ENCODE peak calls at places on chromosome 19, in eight cellular contexts. N, X, J, M, D, P, Z and S are unnamed samples. For H3K36me3, the result is how much of the 10 kb centered on the place peaks cover.

GRCh38 chr19:3135961-3136683 is at the start of gene GNA15:
- DNase-seq in N (no peak), X (no peak), J (no peak), M (no peak), D (no peak), P (no peak), Z (no peak), S (peak)

GRCh38 chr19:54137913-54138776 is 583 bp downstream of the CNOT3 start:
- DNase-seq in N (no peak), X (no peak), J (no peak), M (no peak), D (no peak), P (no peak), Z (no peak), S (no peak)

GRCh38 chr19:33740811-33741396 is 55.8 kb upstream of the KCTD15 start:
- DNase-seq in N (peak), X (no peak), J (no peak), M (no peak), D (no peak), P (peak), Z (peak), S (no peak)

GRCh38 chr19:10760268-10760944 is 42.5 kb downstream of the DNM2 start:
- DNase-seq in N (no peak), X (no peak), J (peak), M (no peak), D (no peak), P (peak), Z (no peak), S (no peak)

GRCh38 chr19:49801966-49802661 is 11.0 kb downstream of the FUZ start:
- DNase-seq in N (peak), X (peak), J (no peak), M (peak), D (peak), P (peak), Z (peak), S (peak)

GRCh38 chr19:51724543-51724942 is 752 bp upstream of the HAS1 start:
- DNase-seq in N (peak), X (no peak), J (no peak), M (peak), D (no peak), P (no peak), Z (no peak), S (peak)

GRCh38 chr19:3125900-3126524 is 9.8 kb upstream of the GNA15 start:
- DNase-seq in N (peak), X (no peak), J (peak), M (peak), D (no peak), P (peak), Z (peak), S (peak)

GRCh38 chr19:28292822-28293500 is 920.0 kb downstream of the UQCRFS1 start:
- DNase-seq in N (no peak), X (no peak), J (no peak), M (no peak), D (no peak), P (no peak), Z (no peak), S (no peak)

GRCh38 chr19:33462112-33462726 is 59.4 kb downstream of the PEPD start:
- DNase-seq in N (no peak), X (peak), J (no peak), M (no peak), D (no peak), P (no peak), Z (no peak), S (no peak)

GRCh38 chr19:32337176-32337808 is 8.1 kb upstream of the ZNF507 start:
- DNase-seq in N (no peak), X (no peak), J (no peak), M (no peak), D (no peak), P (no peak), Z (no peak), S (no peak)
- H3K4me3 ChIP-seq in N (no peak), X (peak), J (no peak), M (peak), D (peak), P (peak), Z (peak), S (no peak)

GRCh38 chr19:13058951-13059660 is 43.6 kb downstream of the LYL1 start:
- DNase-seq in N (no peak), X (no peak), J (no peak), M (no peak), D (no peak), P (no peak), Z (no peak), S (no peak)
- TF ChIP-seq CTCF in N (peak), X (no peak), J (no peak), M (peak), D (no peak), P (no peak), Z (peak), S (no peak)

GRCh38 chr19:4441994-4442845 is 15.4 kb downstream of the UBXN6 start:
- DNase-seq in N (no peak), X (no peak), J (no peak), M (no peak), D (no peak), P (no peak), Z (no peak), S (no peak)
- H3K36me3 ChIP-seq in N (under half), X (under half), J (under half), M (under half), D (under half), P (under half), Z (under half), S (under half)

GRCh38 chr19:58498316-58499020 is 13.3 kb downstream of the SLC27A5 start:
- DNase-seq in N (no peak), X (no peak), J (no peak), M (peak), D (no peak), P (no peak), Z (no peak), S (peak)

GRCh38 chr19:58497634-58498170 is 14.1 kb downstream of the SLC27A5 start:
- DNase-seq in N (no peak), X (no peak), J (no peak), M (no peak), D (no peak), P (no peak), Z (no peak), S (no peak)

GRCh38 chr19:58499021-58499927 is 12.5 kb downstream of the SLC27A5 start:
- DNase-seq in N (peak), X (peak), J (peak), M (peak), D (peak), P (peak), Z (peak), S (peak)

DNA sequence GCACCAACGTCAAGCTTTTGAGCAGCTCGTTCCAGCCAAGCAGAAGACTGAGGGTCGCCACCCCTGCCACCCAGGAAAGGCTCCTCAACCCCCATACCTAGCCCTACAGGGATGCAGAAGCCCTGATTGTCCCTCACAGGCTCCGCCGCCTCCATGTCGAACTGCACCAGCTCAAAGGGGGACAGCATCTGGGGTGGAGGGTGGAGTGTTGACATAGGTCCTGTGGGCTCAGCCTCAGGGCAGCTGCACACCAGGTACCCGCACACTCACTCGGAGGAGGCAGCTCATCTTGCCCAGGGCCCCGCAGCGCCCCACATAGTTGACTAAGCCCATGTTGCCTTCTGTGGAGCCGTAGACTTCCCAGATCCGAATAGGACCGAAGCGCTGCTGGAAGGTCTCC is 11.6 kb downstream of the SLC27A5 start:
- DNase-seq in N (no peak), X (no peak), J (no peak), M (no peak), D (no peak), P (no peak), Z (no peak), S (no peak)
- H3K4me3 ChIP-seq in N (peak), X (peak), J (peak), M (peak), D (peak), P (peak), Z (peak), S (no peak)

GRCh38 chr19:16386619-16387240 is 62.1 kb downstream of the KLF2 start:
- DNase-seq in N (peak), X (no peak), J (peak), M (peak), D (no peak), P (peak), Z (no peak), S (peak)
- TF ChIP-seq CTCF in N (peak), X (peak), J (peak), M (peak), D (peak), P (peak), Z (peak), S (peak)

DNA sequence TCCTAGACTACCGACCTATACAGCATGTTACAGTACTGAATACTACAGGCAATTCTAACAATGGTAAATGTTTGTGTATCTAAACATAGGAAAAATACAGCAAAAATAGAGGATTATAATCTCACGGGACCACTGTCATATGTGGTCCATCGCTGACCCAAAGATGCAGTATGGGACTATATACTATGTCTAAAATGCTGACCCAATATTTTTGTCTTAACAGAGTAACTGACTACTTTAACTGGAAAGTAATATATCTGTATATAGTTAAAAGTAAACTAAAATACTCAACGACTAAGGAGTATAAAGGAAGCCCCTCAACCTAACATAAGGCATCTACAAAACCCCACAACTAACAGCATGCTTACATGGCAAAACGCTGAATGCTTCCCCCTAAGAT is 4.4 kb upstream of the TMEM86B start:
- DNase-seq in N (no peak), X (no peak), J (no peak), M (no peak), D (no peak), P (no peak), Z (no peak), S (no peak)
- H3K36me3 ChIP-seq in N (under half), X (half or more), J (under half), M (half or more), D (half or more), P (under half), Z (under half), S (under half)